ENCODE peak calls at places on chromosome 16, in eight cellular contexts. R is dermis blood vessel endothelial cell; D is activated T-helper 1 cell treated with anti-CD3 and anti-CD28 coated beads, Interleukin-2, amount 50 U/mL, for 16 hours; X is GM12892; Z is stimulated activated CD8-positive, alpha-beta memory T cell treated with anti-CD3 and anti-CD28 coated beads, Interleukin-7, amount 100 ng/mL, for 24 hours; A is lower lobe of right lung; K is choroid plexus epithelial cell; V is body of pancreas. Y is an unnamed sample.

GRCh38 chr16:69616082-69616481 is 50.3 kb downstream of the NFAT5 start:
- DNase-seq in A (no peak), Z (no peak), X (no peak), K (no peak), V (no peak), D (no peak), R (no peak), Y (no peak)

GRCh38 chr16:10180771-10181163 is 1.5 kb downstream of the GRIN2A start:
- DNase-seq in R (peak), D (no peak), K (no peak), Z (peak), X (peak), A (no peak), V (peak), Y (peak)

GRCh38 chr16:21001262-21001661 is 100.7 kb downstream of the LYRM1 start:
- DNase-seq in Z (no peak), K (peak), R (peak), A (no peak), X (no peak), D (no peak), V (peak), Y (no peak)

GRCh38 chr16:71263581-71263980 is 25.6 kb downstream of the CMTR2 start:
- DNase-seq in Z (no peak), A (no peak), D (no peak), X (no peak), R (no peak), K (no peak), V (no peak), Y (no peak)

GRCh38 chr16:72952404-72953301 is 95.3 kb downstream of the ZFHX3 start:
- DNase-seq in K (peak), V (no peak), Z (no peak), R (no peak), X (no peak), D (no peak), A (no peak), Y (no peak)

GRCh38 chr16:20740007-20740883 is 1.4 kb downstream of the THUMPD1 start:
- DNase-seq in K (peak), X (no peak), Z (no peak), D (no peak), R (peak), V (peak), A (no peak), Y (no peak)

GRCh38 chr16:8966781-8967436 is 3.2 kb upstream of the USP7 start:
- DNase-seq in K (no peak), A (no peak), X (no peak), V (no peak), D (no peak), R (no peak), Z (no peak), Y (no peak)

GRCh38 chr16:69762843-69763556 is 868 bp downstream of the WWP2 start:
- DNase-seq in Z (no peak), K (peak), R (peak), X (no peak), A (no peak), V (no peak), D (no peak), Y (no peak)

GRCh38 chr16:50453446-50453845 is 84.7 kb upstream of the BRD7 start:
- DNase-seq in X (no peak), R (no peak), K (no peak), V (no peak), Z (no peak), A (no peak), D (no peak), Y (no peak)

GRCh38 chr16:75109732-75110243 is 6.8 kb downstream of the LDHD start:
- DNase-seq in A (no peak), Z (no peak), K (no peak), V (peak), R (no peak), D (no peak), X (no peak), Y (peak)

GRCh38 chr16:17512636-17513220 is 42.0 kb upstream of the XYLT1 start:
- DNase-seq in A (no peak), R (no peak), K (no peak), X (no peak), V (no peak), Z (no peak), D (no peak), Y (no peak)

GRCh38 chr16:8756755-8757154 is 40.7 kb downstream of the TMEM186 start:
- DNase-seq in D (no peak), X (no peak), A (no peak), V (no peak), Z (no peak), K (no peak), R (no peak), Y (no peak)

GRCh38 chr16:81786321-81786720 is 7.2 kb downstream of the PLCG2 start:
- DNase-seq in D (no peak), K (peak), R (peak), V (no peak), Z (no peak), A (no peak), X (no peak), Y (no peak)

GRCh38 chr16:16096161-16096857 is 127.0 kb downstream of the ABCC6 start:
- DNase-seq in A (no peak), R (no peak), X (no peak), V (peak), Z (no peak), K (peak), D (no peak), Y (peak)

GRCh38 chr16:3948378-3948995 is 68.0 kb upstream of the CREBBP start:
- DNase-seq in A (no peak), R (no peak), Z (no peak), X (no peak), K (no peak), V (no peak), D (no peak), Y (no peak)

GRCh38 chr16:62225675-62226074 is 189.4 kb upstream of the CDH8 start:
- DNase-seq in Z (no peak), D (no peak), A (peak), K (peak), X (no peak), R (no peak), V (peak), Y (peak)

Y was measured in Right ventricle myocardium superior.